ENCODE peak calls at places on chromosome 9, in nine cellular contexts. U is left ventricle myocardium inferior, Q is gastrocnemius medialis, I is GM12865, F is cardiac muscle cell, W is endothelial cell, A is heart right ventricle, X is kidney epithelial cell, B is RWPE1. K is an unnamed sample.

GRCh38 chr9:137705443-137705863 is 86.6 kb downstream of the EHMT1 start:
- DNase-seq in U (no peak), Q (no peak), I (peak), F (no peak), W (no peak), A (no peak), X (no peak), B (no peak), K (no peak)

GRCh38 chr9:129810116-129810515 is 7.1 kb downstream of the TOR1B start:
- DNase-seq in U (no peak), Q (no peak), I (no peak), F (no peak), W (no peak), A (no peak), X (no peak), B (no peak), K (no peak)

GRCh38 chr9:113620377-113621161 is 157.0 kb downstream of the RGS3 start:
- DNase-seq in U (peak), Q (no peak), I (no peak), F (peak), W (peak), A (peak), X (peak), B (peak), K (peak)

GRCh38 chr9:122897969-122898368 is 7.2 kb downstream of the RC3H2 start:
- DNase-seq in U (no peak), Q (no peak), I (no peak), F (no peak), W (no peak), A (no peak), X (no peak), B (peak), K (no peak)

GRCh38 chr9:113763429-113763828 is 112.7 kb upstream of the ZNF618 start:
- DNase-seq in U (no peak), Q (no peak), I (no peak), F (no peak), W (no peak), A (no peak), X (no peak), B (no peak), K (no peak)

GRCh38 chr9:101387871-101388506 is 3.2 kb upstream of the BAAT start:
- DNase-seq in U (no peak), Q (no peak), I (peak), F (peak), W (no peak), A (no peak), X (peak), B (peak), K (no peak)

GRCh38 chr9:22141906-22142305 is 132.8 kb upstream of the CDKN2B start:
- DNase-seq in U (no peak), Q (no peak), I (no peak), F (no peak), W (no peak), A (peak), X (no peak), B (no peak), K (no peak)

GRCh38 chr9:127530206-127530941 is 79.1 kb downstream of the LRSAM1 start:
- DNase-seq in U (no peak), Q (no peak), I (no peak), F (no peak), W (no peak), A (no peak), X (no peak), B (no peak), K (no peak)

GRCh38 chr9:134666208-134666607 is 24.6 kb downstream of the COL5A1 start:
- DNase-seq in U (peak), Q (no peak), I (no peak), F (no peak), W (no peak), A (no peak), X (no peak), B (no peak), K (no peak)

GRCh38 chr9:125103021-125103420 is 40.3 kb downstream of the SCAI start:
- DNase-seq in U (no peak), Q (no peak), I (no peak), F (no peak), W (no peak), A (no peak), X (no peak), B (no peak), K (no peak)

GRCh38 chr9:125095821-125096443 is 47.4 kb downstream of the SCAI start:
- DNase-seq in U (no peak), Q (no peak), I (no peak), F (no peak), W (no peak), A (no peak), X (no peak), B (no peak), K (no peak)

GRCh38 chr9:125100822-125101221 is 42.5 kb downstream of the SCAI start:
- DNase-seq in U (no peak), Q (no peak), I (no peak), F (no peak), W (no peak), A (no peak), X (no peak), B (no peak), K (no peak)

GRCh38 chr9:125103770-125104169 is 39.6 kb downstream of the SCAI start:
- DNase-seq in U (no peak), Q (no peak), I (no peak), F (no peak), W (no peak), A (no peak), X (no peak), B (no peak), K (no peak)

GRCh38 chr9:125099816-125100215 is 43.5 kb downstream of the SCAI start:
- DNase-seq in U (no peak), Q (no peak), I (no peak), F (no peak), W (no peak), A (no peak), X (no peak), B (no peak), K (no peak)
- TF ChIP-seq CTCF in U (no peak), Q (no peak), I (no peak), F (no peak), W (no peak), A (no peak), X (no peak), B (no peak), K (no peak)

DNA sequence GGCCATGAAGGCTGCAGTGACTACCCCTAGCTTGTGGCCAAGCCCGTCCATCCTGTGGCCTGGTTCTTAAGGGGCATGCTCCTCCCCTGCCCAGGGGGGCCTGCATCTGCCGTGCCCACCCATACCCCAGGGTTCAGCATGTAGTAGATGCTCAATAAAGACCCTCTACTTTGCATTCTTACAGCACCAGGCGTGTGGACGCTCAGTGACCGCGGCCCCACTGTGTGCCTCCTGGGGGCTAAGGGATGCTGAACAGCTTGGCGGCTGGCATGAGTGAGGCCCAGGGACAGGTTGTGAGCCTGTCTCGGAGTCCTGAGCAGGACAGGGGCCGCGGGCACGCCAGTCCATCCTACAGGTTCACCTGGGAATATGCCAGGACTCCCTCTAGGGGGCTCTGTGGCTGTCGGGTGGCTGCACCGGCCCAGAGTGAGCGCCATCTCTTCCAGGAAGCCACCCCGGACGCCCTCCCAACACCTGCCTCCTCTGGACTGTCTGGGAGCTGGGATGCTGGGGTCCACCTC is 9.1 kb downstream of the NOTCH1 start:
- DNase-seq in U (no peak), Q (no peak), I (no peak), F (no peak), W (no peak), A (no peak), X (no peak), B (no peak), K (no peak)
- TF ChIP-seq CTCF in U (no peak), Q (no peak), I (no peak), F (no peak), W (no peak), A (no peak), X (no peak), B (no peak), K (peak)

GRCh38 chr9:35161713-35162604 is at the start of gene UNC13B:
- DNase-seq in U (peak), Q (peak), I (peak), F (peak), W (peak), A (peak), X (peak), B (peak), K (peak)
- TF ChIP-seq CTCF in U (no peak), Q (peak), I (no peak), F (peak), W (no peak), A (peak), X (peak), B (no peak), K (peak)

GRCh38 chr9:124392855-124393460 is 22.3 kb downstream of the PSMB7 start:
- DNase-seq in U (no peak), Q (no peak), I (no peak), F (peak), W (no peak), A (no peak), X (peak), B (peak), K (no peak)
- TF ChIP-seq CTCF in U (peak), Q (no peak), I (no peak), F (peak), W (no peak), A (peak), X (peak), B (peak), K (peak)

DNA sequence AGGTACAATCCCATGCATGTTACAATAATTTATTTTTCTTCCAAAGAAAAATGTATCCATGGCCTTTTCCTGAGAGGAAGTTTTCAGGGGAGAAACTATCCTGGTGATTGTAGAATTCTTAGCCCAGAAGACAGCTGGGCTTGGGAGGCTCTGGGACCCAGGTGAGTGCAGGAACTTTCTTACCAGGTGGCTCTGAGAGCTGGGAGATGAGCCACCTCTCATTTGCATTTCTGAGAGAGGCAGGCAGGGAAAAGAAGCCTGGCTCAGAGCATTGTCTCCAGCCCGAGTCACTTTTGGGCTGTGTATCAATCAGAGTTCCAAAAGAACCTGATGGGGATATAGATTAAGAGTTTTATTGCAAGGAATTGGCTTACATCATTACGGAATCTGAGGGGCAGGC is 52.7 kb downstream of the ALG2 start:
- DNase-seq in U (no peak), Q (no peak), I (no peak), F (no peak), W (no peak), A (no peak), X (no peak), B (no peak), K (no peak)
- TF ChIP-seq CTCF in U (no peak), Q (no peak), I (no peak), F (no peak), W (no peak), A (no peak), X (no peak), B (no peak), K (no peak)

DNA sequence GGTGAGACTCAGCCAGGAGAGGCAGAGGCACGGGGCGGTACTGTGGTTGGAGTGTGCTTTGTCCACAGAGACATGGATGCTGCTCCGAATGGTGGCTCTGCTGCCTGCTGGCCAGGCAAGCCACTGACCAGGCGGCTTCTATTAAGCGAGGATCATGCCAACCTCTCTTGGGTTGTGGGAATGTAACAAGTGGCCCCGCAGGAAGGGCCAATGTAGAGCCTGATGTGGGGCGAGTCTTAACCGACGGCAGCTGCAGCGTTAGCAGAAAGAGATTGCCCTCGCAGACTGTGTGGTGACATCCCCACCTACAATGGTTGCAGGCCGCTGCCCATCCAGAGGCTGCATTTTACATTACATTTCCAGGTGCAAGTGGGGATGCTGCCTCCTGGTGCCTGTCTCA is 46.6 kb upstream of the SLC25A51 start:
- DNase-seq in U (no peak), Q (no peak), I (no peak), F (no peak), W (no peak), A (no peak), X (no peak), B (no peak), K (no peak)
- TF ChIP-seq CTCF in U (no peak), Q (no peak), I (no peak), F (no peak), W (no peak), A (peak), X (no peak), B (no peak), K (no peak)

DNA sequence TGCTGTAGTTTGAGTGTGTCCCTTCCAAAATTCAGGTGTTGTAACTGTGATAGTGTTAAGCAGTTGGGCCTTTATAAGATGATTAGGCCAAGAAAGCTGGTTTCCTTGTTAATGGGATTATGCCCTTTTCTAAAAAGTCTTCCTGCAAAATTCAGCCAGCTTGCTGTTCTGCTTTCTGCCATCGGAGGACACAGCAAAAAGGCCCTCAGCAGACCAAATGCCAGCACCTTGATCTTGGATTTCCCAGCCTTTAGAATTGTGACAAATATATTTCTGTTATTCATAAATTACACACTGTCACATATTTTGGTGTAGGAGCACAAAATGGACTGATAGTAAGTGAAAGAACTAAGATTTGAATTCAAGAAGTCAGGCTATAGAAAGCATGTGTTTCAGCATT is 203.2 kb downstream of the IZUMO3 start:
- DNase-seq in U (no peak), Q (no peak), I (no peak), F (no peak), W (no peak), A (no peak), X (no peak), B (no peak), K (no peak)
- TF ChIP-seq CTCF in U (no peak), Q (no peak), I (no peak), F (no peak), W (no peak), A (no peak), X (no peak), B (no peak), K (no peak)

DNA sequence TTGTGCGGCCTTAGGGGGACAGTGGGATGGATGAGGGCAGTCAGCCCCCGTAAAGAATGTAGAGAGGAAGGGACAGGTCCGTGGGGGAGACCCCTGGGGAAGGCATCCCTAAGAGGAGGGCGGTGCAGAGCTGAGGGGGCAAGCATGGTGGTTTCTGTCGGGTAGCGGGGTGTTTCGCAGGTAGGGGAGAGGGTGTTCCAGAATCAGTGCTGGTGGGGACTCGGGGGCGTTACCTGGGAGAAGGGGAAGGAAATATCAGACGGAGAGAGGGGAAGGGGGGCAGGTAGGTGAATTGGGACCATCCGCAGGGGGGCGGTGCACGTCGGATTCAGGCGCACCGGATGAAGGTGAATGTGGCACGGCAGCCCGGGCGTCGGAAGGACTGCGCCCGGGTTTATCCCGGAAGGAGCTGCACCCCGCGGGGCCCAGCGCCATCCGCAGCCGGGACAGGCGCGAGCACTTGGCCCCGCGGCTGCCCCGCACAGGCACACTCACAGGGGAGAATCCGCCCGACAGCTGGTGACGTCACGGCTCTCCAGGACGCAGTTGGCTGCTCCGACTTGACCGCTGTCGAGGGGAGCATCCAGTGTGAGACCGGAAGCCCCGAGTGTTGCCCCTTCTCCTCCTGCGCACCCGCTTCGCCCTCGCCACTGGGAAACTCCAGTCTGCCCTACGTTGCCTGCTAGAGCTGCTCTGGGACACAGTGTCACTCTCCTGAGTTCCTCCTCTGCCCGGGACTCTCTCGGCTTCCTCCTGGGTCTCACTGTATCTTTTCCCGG is 1.3 kb downstream of the CD72 start:
- DNase-seq in U (peak), Q (no peak), I (peak), F (peak), W (peak), A (peak), X (no peak), B (peak), K (no peak)
- TF ChIP-seq CTCF in U (no peak), Q (no peak), I (peak), F (no peak), W (no peak), A (peak), X (no peak), B (no peak), K (peak)

DNA sequence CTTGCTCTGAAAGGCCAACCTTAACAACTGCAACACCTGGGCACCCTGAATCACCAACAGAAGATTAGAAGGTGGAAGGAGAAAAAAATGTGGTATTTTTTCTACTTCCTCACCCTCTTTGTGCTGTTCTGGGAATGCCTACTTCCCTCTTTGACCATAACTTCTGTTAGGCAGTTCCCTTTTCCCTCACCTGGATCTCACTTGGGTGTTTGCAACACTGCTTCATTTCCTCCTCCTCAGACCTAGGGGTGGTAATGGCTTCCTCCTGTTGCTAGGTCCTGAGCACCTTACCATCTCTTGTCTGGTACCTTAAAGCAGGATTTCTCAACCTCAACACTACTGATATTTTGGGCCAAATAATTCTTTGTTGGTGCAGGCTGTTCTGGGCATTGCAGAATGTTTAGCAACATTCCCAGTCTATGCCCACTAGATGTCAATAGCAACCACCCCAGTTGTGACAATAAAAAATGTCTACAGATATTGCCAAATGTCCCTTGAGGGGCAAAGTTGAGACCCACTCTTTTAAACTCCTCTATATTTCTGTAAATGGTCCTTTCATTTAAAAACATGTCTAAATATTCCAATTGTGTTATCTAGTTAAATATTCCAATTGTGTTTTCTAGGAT is 300.0 kb upstream of the VLDLR start:
- DNase-seq in U (no peak), Q (no peak), I (no peak), F (no peak), W (no peak), A (no peak), X (no peak), B (no peak), K (no peak)
- TF ChIP-seq CTCF in U (peak), Q (no peak), I (no peak), F (peak), W (no peak), A (peak), X (no peak), B (no peak), K (no peak)

K was measured in progenitor cell of endocrine pancreas.